ENCODE peak calls at places on chromosomes 13 and 19, in seven cellular contexts. V, H, W, Y, S, T and X are unnamed samples.

GRCh38 chr13:35789335-35790166 is 313.1 kb upstream of the MAB21L1 start:
- DNase-seq in V (peak; percentile 39), H (no peak), W (no peak), Y (peak; percentile 47), S (no peak), T (no peak), X (no peak)

GRCh38 chr13:106573855-106574254 is 5.9 kb upstream of the ARGLU1 start:
- DNase-seq in V (peak; percentile 31), H (no peak), W (peak; percentile 73), Y (no peak), S (peak; percentile 49), T (no peak), X (no peak)

GRCh38 chr19:45419895-45420294 is 3.8 kb downstream of the ERCC1 start:
- DNase-seq in V (no peak), H (no peak), W (no peak), Y (no peak), S (no peak), T (no peak), X (no peak)

GRCh38 chr13:37656247-37656940 is 57.8 kb upstream of the POSTN start:
- DNase-seq in V (peak; percentile 99), H (no peak), W (peak; percentile 47), Y (peak; percentile 68), S (no peak), T (no peak), X (peak; percentile 99)

GRCh38 chr13:111534646-111535461 is 214.4 kb downstream of the TEX29 start:
- DNase-seq in V (no peak), H (no peak), W (no peak), Y (peak; percentile 39), S (no peak), T (no peak), X (no peak)

GRCh38 chr13:66950666-66951065 is 279.5 kb downstream of the PCDH9 start:
- DNase-seq in V (no peak), H (no peak), W (no peak), Y (no peak), S (no peak), T (no peak), X (no peak)

GRCh38 chr13:111616203-111616602 is 295.8 kb downstream of the TEX29 start:
- DNase-seq in V (no peak), H (no peak), W (no peak), Y (no peak), S (no peak), T (no peak), X (no peak)

GRCh38 chr13:26983533-26984315 is 187.9 kb downstream of the USP12 start:
- DNase-seq in V (peak; percentile 22), H (no peak), W (no peak), Y (no peak), S (no peak), T (no peak), X (no peak)

GRCh38 chr13:93227906-93228801 is 1.5 kb downstream of the GPC6 start:
- DNase-seq in V (peak; percentile 84), H (peak; percentile 87), W (peak; percentile 61), Y (peak; percentile 97), S (peak; percentile 33), T (peak; percentile 86), X (peak; percentile 88)

GRCh38 chr19:1259873-1260748 is 9.0 kb upstream of the CIRBP start:
- DNase-seq in V (no peak), H (no peak), W (no peak), Y (peak; percentile 67), S (no peak), T (no peak), X (no peak)

GRCh38 chr13:28385362-28385761 is 109.6 kb downstream of the FLT1 start:
- DNase-seq in V (no peak), H (no peak), W (no peak), Y (no peak), S (no peak), T (no peak), X (no peak)
- H3K4me1 ChIP-seq in V (no peaks in the 10 kb centered on the region), H (no peaks in the 10 kb centered on the region), W (no peaks in the 10 kb centered on the region), Y (no peaks in the 10 kb centered on the region), S (peaks cover 36% of the 10 kb centered on the region), T (no peaks in the 10 kb centered on the region), X (no peaks in the 10 kb centered on the region)

GRCh38 chr13:41008349-41008980 is 10.7 kb downstream of the ELF1 start:
- DNase-seq in V (peak; percentile 47), H (no peak), W (no peak), Y (no peak), S (no peak), T (no peak), X (peak; percentile 64)
- H3K4me1 ChIP-seq in V (no peaks in the 10 kb centered on the region), H (no peaks in the 10 kb centered on the region), W (peaks cover 2% of the 10 kb centered on the region), Y (no peaks in the 10 kb centered on the region), S (peaks cover 59% of the 10 kb centered on the region), T (peaks cover 5% of the 10 kb centered on the region), X (peaks cover 17% of the 10 kb centered on the region)

DNA sequence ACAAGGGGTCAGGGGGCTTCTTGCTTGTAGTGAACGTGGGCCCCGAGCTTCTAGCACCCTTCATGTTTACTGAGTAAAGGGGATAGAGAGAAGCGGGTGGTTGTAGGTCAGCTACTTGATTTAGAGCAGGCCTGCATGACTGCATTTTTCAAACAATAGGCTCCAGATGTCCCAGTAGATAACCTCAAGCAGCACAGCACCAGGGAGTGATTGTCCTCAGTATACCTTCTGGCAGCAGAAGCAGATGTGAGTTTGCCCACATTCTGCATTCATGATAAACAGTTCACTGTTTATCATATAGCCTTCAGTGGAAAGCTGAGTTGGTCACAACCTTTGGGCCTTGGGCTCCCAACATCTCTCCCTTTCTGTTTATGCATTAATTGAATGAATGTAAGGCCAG is 4.8 kb downstream of the ZNF439 start:
- DNase-seq in V (no peak), H (no peak), W (no peak), Y (no peak), S (no peak), T (no peak), X (no peak)
- H3K4me1 ChIP-seq in V (no peaks in the 10 kb centered on the region), H (no peaks in the 10 kb centered on the region), W (no peaks in the 10 kb centered on the region), Y (no peaks in the 10 kb centered on the region), S (peaks cover 17% of the 10 kb centered on the region), T (no peaks in the 10 kb centered on the region), X (no peaks in the 10 kb centered on the region)

DNA sequence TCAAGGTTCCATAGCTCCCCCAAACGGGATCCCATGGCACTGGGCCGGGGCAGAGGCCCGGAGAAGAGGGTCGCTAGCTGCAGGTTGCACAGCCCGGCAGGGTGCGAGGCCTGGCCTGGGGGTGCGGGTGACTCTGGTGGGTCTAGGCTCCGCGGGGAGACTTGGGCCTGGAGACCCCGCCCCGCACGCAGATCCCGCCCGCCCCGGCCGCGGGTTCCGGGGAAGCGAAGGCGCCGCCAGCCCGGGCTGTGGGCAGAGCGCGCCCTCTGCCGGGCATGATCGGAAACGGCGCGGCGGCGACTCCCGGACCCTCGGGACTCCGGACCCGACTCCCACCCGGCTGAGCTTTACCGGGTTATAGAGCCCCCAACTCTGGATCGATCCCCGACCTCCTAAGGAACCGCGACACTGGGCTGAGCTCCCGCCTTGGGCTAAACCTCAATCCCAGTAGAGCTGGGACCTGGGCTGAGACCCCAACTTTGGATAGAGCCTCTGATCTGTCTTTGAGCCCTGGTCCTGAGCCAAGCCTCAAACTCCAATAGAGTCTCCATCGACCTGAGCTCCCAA is 3.1 kb upstream of the TNFAIP8L1 start:
- DNase-seq in V (no peak), H (peak; percentile 83), W (peak; percentile 75), Y (peak; percentile 60), S (peak; percentile 74), T (peak; percentile 96), X (no peak)
- H3K4me1 ChIP-seq in V (peaks cover 37% of the 10 kb centered on the region), H (peaks cover 4% of the 10 kb centered on the region), W (no peaks in the 10 kb centered on the region), Y (peaks cover 6% of the 10 kb centered on the region), S (peaks cover 58% of the 10 kb centered on the region), T (no peaks in the 10 kb centered on the region), X (no peaks in the 10 kb centered on the region)

GRCh38 chr13:114152831-114153371 is 20.5 kb upstream of the RASA3 start:
- DNase-seq in V (no peak), H (no peak), W (peak; percentile 73), Y (no peak), S (no peak), T (no peak), X (no peak)

GRCh38 chr13:114151565-114152284 is 19.3 kb upstream of the RASA3 start:
- DNase-seq in V (no peak), H (no peak), W (peak; percentile 43), Y (no peak), S (no peak), T (no peak), X (peak; percentile 41)

GRCh38 chr13:114151031-114151430 is 18.6 kb upstream of the RASA3 start:
- DNase-seq in V (no peak), H (no peak), W (peak; percentile 43), Y (no peak), S (no peak), T (no peak), X (no peak)

GRCh38 chr13:114153485-114154080 is 21.2 kb upstream of the RASA3 start:
- DNase-seq in V (no peak), H (no peak), W (no peak), Y (no peak), S (no peak), T (no peak), X (no peak)

GRCh38 chr13:114152285-114152645 is 19.8 kb upstream of the RASA3 start:
- DNase-seq in V (no peak), H (no peak), W (no peak), Y (no peak), S (no peak), T (no peak), X (no peak)
- H3K4me1 ChIP-seq in V (no peaks in the 10 kb centered on the region), H (no peaks in the 10 kb centered on the region), W (no peaks in the 10 kb centered on the region), Y (no peaks in the 10 kb centered on the region), S (peaks cover 4% of the 10 kb centered on the region), T (no peaks in the 10 kb centered on the region), X (no peaks in the 10 kb centered on the region)

DNA sequence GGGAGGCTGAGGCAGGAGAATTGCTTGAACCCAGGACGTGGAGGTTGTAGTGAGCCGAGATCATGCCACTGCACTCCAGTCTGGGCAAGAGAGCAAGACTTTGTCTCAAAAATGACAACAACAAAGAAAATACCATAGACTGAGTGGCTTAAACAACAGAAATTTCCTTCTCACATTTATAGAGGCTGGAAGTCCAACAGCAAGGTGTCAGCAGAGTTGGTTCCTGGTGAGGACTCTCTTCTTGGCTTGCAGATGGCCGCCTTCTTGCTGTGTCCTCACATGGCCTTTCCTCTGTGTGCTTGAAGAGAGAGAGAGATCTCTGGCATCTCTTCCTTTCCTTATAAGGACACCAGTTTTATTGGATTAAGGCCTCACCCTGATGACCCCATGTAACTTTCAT is 56.1 kb upstream of the ADGRE5 start:
- DNase-seq in V (no peak), H (no peak), W (no peak), Y (no peak), S (no peak), T (no peak), X (no peak)
- H3K4me1 ChIP-seq in V (no peaks in the 10 kb centered on the region), H (no peaks in the 10 kb centered on the region), W (no peaks in the 10 kb centered on the region), Y (no peaks in the 10 kb centered on the region), S (no peaks in the 10 kb centered on the region), T (no peaks in the 10 kb centered on the region), X (no peaks in the 10 kb centered on the region)

GRCh38 chr13:99335603-99336002 is 28.4 kb upstream of the GPR183 start:
- DNase-seq in V (no peak), H (no peak), W (no peak), Y (no peak), S (no peak), T (peak; percentile 41), X (no peak)

GRCh38 chr13:99335087-99335486 is 27.9 kb upstream of the GPR183 start:
- DNase-seq in V (no peak), H (no peak), W (no peak), Y (no peak), S (no peak), T (no peak), X (no peak)

GRCh38 chr13:99339736-99340392 is 32.7 kb upstream of the GPR183 start:
- DNase-seq in V (peak; percentile 33), H (no peak), W (no peak), Y (no peak), S (no peak), T (peak; percentile 13), X (no peak)

GRCh38 chr13:99339230-99339721 is 32.1 kb upstream of the GPR183 start:
- DNase-seq in V (no peak), H (no peak), W (no peak), Y (no peak), S (no peak), T (peak; percentile 20), X (no peak)

GRCh38 chr13:99336750-99337149 is 29.6 kb upstream of the GPR183 start:
- DNase-seq in V (no peak), H (no peak), W (no peak), Y (no peak), S (no peak), T (peak; percentile 22), X (no peak)
- H3K4me1 ChIP-seq in V (peaks cover 5% of the 10 kb centered on the region), H (peaks cover 3% of the 10 kb centered on the region), W (no peaks in the 10 kb centered on the region), Y (no peaks in the 10 kb centered on the region), S (peaks cover 15% of the 10 kb centered on the region), T (peaks cover 2% of the 10 kb centered on the region), X (no peaks in the 10 kb centered on the region)